ENCODE peak calls at places on chromosomes 16 and 17, in ten cellular contexts. H, P, E, Q, R, B, L, I, A and M are unnamed samples. For H3K36me3, the result is how much of the 10 kb centered on the place peaks cover.

GRCh38 chr16:11743308-11744074 is 834 bp upstream of the TXNDC11 start:
- DNase-seq in H (peak), P (peak), E (no peak), Q (peak), R (peak), B (peak), L (peak), I (peak), A (peak), M (peak)

GRCh38 chr17:30716461-30717289 is 107.8 kb downstream of the CRLF3 start:
- DNase-seq in H (peak), P (no peak), E (no peak), Q (no peak), R (no peak), B (no peak), L (no peak), I (peak), A (no peak), M (peak)

GRCh38 chr17:69434164-69434579 is 19.7 kb downstream of the MAP2K6 start:
- DNase-seq in H (no peak), P (no peak), E (no peak), Q (no peak), R (no peak), B (no peak), L (no peak), I (no peak), A (no peak), M (no peak)

GRCh38 chr17:75151893-75152292 is 2.4 kb downstream of the JPT1 start:
- DNase-seq in H (no peak), P (no peak), E (no peak), Q (no peak), R (no peak), B (no peak), L (no peak), I (no peak), A (no peak), M (no peak)

GRCh38 chr17:56978441-56979090 is 635 bp downstream of the SCPEP1 start:
- DNase-seq in H (peak), P (no peak), E (no peak), Q (no peak), R (no peak), B (no peak), L (no peak), I (no peak), A (no peak), M (no peak)

GRCh38 chr17:28471531-28472342 is 1.7 kb upstream of the SLC13A2 start:
- DNase-seq in H (no peak), P (no peak), E (no peak), Q (no peak), R (no peak), B (no peak), L (no peak), I (no peak), A (peak), M (peak)

GRCh38 chr17:27951872-27952271 is 58.7 kb upstream of the LYRM9 start:
- DNase-seq in H (peak), P (no peak), E (no peak), Q (no peak), R (no peak), B (no peak), L (no peak), I (no peak), A (no peak), M (no peak)

GRCh38 chr17:50268040-50268439 is 6.2 kb upstream of the TMEM92 start:
- DNase-seq in H (no peak), P (no peak), E (no peak), Q (no peak), R (peak), B (no peak), L (no peak), I (peak), A (no peak), M (peak)

GRCh38 chr17:59842901-59843652 is 49.7 kb downstream of the TUBD1 start:
- DNase-seq in H (peak), P (peak), E (peak), Q (peak), R (peak), B (no peak), L (no peak), I (no peak), A (peak), M (peak)

GRCh38 chr16:67284699-67285646 is 5.6 kb downstream of the PLEKHG4 start:
- DNase-seq in H (peak), P (peak), E (no peak), Q (peak), R (peak), B (no peak), L (peak), I (no peak), A (no peak), M (no peak)

GRCh38 chr16:23902223-23903000 is 66.6 kb downstream of the PRKCB start:
- DNase-seq in H (no peak), P (no peak), E (no peak), Q (no peak), R (no peak), B (no peak), L (no peak), I (no peak), A (no peak), M (no peak)

GRCh38 chr17:27956601-27957445 is 63.7 kb upstream of the LYRM9 start:
- DNase-seq in H (no peak), P (no peak), E (no peak), Q (no peak), R (peak), B (no peak), L (no peak), I (no peak), A (peak), M (no peak)

GRCh38 chr17:63191610-63192009 is 225.6 kb downstream of the TANC2 start:
- DNase-seq in H (no peak), P (peak), E (no peak), Q (no peak), R (no peak), B (no peak), L (peak), I (peak), A (no peak), M (no peak)

DNA sequence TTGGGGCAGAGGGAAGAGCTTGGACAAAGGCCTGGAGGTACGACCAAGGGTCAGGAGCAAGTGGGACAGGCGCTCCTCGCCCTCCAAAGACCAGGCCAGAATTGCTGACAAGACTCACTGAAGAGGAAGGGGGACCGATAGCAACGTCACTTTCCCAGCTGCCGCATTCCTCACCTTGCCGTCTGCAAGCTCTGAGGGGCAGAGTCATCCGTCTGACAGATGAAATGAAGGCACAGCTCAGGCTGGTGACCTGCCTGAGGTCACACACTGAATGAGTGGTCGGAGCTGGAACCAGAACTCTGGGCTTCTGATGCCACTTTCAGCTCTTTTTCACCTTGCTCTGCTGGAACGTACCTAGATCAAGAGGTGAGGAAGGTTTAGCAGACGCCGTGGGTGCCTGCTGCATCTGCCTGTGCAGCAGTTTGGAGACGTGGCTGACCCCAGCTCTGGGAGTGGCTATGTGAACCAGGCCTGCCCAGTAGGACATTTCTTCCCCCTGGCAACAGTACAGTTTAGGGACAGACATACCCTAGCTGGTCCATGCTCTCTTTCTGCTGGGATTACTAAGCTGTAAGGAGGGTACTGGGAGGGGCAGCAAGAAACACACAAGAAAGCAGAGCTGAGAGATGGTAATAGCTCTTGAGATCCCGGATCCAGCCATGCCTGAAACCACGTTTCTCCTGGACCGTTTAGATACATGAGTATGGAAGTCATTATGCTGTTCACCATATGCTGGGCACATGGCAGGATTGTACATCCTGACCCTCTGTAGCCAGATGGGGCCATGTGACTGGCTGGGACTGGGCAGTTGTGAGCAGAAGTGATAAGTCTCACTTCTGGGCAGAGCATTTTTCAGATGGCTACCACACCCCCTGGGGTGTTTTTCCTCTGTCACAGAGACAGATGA is 50.8 kb downstream of the IL21R start:
- DNase-seq in H (no peak), P (no peak), E (no peak), Q (no peak), R (no peak), B (no peak), L (no peak), I (no peak), A (no peak), M (no peak)
- TF ChIP-seq POLR2A in H (no peak), P (no peak), E (no peak), Q (no peak), R (no peak), B (no peak), L (no peak), I (no peak), A (no peak), M (no peak)

DNA sequence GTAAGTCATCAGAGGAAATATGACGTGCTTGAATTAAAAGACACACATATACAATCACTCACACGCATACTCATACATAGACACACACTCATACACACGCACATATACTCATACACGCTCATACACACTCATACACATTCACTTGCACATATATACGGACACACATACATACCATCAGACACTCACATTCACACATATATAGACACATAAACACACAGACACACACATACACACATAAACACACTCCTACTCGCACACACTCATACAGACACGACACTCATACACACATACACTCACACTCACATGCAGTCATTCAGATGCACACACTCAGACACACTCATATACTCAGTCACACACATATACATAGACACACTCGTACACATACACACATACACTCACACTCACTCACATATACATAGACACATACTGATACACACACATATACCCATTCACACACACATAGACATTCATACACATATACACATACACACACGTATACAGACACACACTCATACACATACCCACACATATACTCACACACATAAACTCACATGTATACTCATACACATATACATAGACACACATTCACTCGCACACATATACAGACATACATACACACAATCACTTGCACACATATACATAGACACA is 24.9 kb upstream of the NUDT16L1 start:
- DNase-seq in H (no peak), P (no peak), E (no peak), Q (no peak), R (no peak), B (no peak), L (no peak), I (no peak), A (no peak), M (no peak)
- H3K36me3 ChIP-seq in H (under half), P (under half), E (under half), Q (half or more), R (half or more), B (half or more), L (under half), I (half or more), A (under half), M (under half)

GRCh38 chr17:33667671-33668070 is 374.6 kb upstream of the ASIC2 start:
- DNase-seq in H (peak), P (no peak), E (no peak), Q (no peak), R (peak), B (no peak), L (no peak), I (no peak), A (no peak), M (no peak)

GRCh38 chr17:33671493-33671892 is 378.4 kb upstream of the ASIC2 start:
- DNase-seq in H (no peak), P (no peak), E (no peak), Q (no peak), R (no peak), B (no peak), L (no peak), I (no peak), A (no peak), M (no peak)

GRCh38 chr17:33668516-33668915 is 375.4 kb upstream of the ASIC2 start:
- DNase-seq in H (no peak), P (no peak), E (no peak), Q (no peak), R (no peak), B (no peak), L (no peak), I (no peak), A (no peak), M (no peak)

GRCh38 chr17:33664116-33664840 is 371.2 kb upstream of the ASIC2 start:
- DNase-seq in H (no peak), P (no peak), E (no peak), Q (no peak), R (no peak), B (no peak), L (no peak), I (no peak), A (no peak), M (no peak)

GRCh38 chr17:33667052-33667509 is 374.0 kb upstream of the ASIC2 start:
- DNase-seq in H (no peak), P (no peak), E (no peak), Q (no peak), R (no peak), B (no peak), L (no peak), I (no peak), A (no peak), M (no peak)
- H3K27ac ChIP-seq in H (no peak), P (no peak), E (no peak), Q (no peak), R (no peak), B (no peak), L (no peak), I (no peak), A (peak), M (no peak)

GRCh38 chr17:81295031-81295677 is at the start of gene SLC38A10:
- DNase-seq in H (peak), P (peak), E (peak), Q (peak), R (peak), B (peak), L (peak), I (peak), A (peak), M (peak)
- TF ChIP-seq POLR2A in H (peak), P (peak), E (peak), Q (no peak), R (peak), B (peak), L (peak), I (peak), A (peak), M (peak)

GRCh38 chr17:45034599-45034998 is 16.8 kb downstream of the DCAKD start:
- DNase-seq in H (no peak), P (no peak), E (no peak), Q (no peak), R (no peak), B (no peak), L (no peak), I (no peak), A (no peak), M (no peak)
- H3K36me3 ChIP-seq in H (under half), P (under half), E (under half), Q (half or more), R (under half), B (half or more), L (under half), I (half or more), A (under half), M (under half)

GRCh38 chr17:4554997-4555799 is at the start of gene MYBBP1A:
- DNase-seq in H (peak), P (peak), E (peak), Q (peak), R (peak), B (peak), L (peak), I (peak), A (peak), M (peak)

GRCh38 chr17:4551796-4552525 is 3.2 kb downstream of the MYBBP1A start:
- DNase-seq in H (no peak), P (no peak), E (no peak), Q (no peak), R (no peak), B (no peak), L (no peak), I (peak), A (no peak), M (peak)

GRCh38 chr17:4555863-4556646 is 871 bp upstream of the MYBBP1A start:
- DNase-seq in H (no peak), P (no peak), E (no peak), Q (no peak), R (no peak), B (no peak), L (no peak), I (peak), A (no peak), M (peak)

GRCh38 chr17:4554441-4554996 is 665 bp downstream of the MYBBP1A start:
- DNase-seq in H (no peak), P (peak), E (peak), Q (no peak), R (no peak), B (no peak), L (no peak), I (no peak), A (no peak), M (peak)

DNA sequence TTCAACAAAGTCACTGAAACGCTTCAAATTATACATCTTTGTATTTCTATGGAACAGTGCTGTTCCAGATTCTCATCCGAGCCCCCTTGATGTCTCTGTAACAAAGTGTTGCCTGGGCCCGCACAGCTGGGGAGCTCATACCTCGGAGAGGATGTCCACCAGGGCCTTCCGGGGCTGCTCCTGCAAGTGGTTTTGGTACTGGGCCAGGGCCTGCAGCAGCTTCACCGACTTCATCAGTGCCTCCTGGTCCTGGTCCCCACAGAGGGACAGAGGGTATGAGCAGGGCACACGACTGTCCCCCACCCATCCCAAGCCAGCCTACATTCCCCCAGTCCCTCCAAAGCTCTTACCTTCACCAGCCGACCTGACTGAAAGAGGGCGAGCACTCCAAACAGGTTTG is 1.5 kb downstream of the MYBBP1A start:
- DNase-seq in H (no peak), P (no peak), E (no peak), Q (no peak), R (no peak), B (no peak), L (no peak), I (peak), A (no peak), M (peak)
- H3K27ac ChIP-seq in H (no peak), P (no peak), E (no peak), Q (no peak), R (no peak), B (no peak), L (no peak), I (no peak), A (no peak), M (no peak)

GRCh38 chr16:14056970-14057369 is 14.1 kb upstream of the MRTFB start:
- DNase-seq in H (no peak), P (no peak), E (no peak), Q (no peak), R (no peak), B (no peak), L (no peak), I (no peak), A (no peak), M (no peak)
- TF ChIP-seq POLR2A in H (no peak), P (no peak), E (no peak), Q (no peak), R (no peak), B (no peak), L (no peak), I (no peak), A (no peak), M (no peak)

GRCh38 chr17:47813512-47814031 is 8.0 kb downstream of the OSBPL7 start:
- DNase-seq in H (no peak), P (no peak), E (no peak), Q (no peak), R (no peak), B (no peak), L (no peak), I (no peak), A (no peak), M (peak)
- H3K36me3 ChIP-seq in H (under half), P (under half), E (under half), Q (half or more), R (under half), B (half or more), L (under half), I (half or more), A (under half), M (under half)